ENCODE peak calls at places on chromosomes 7 and 10, in six cellular contexts. X is K562, H is HCT116, B is HepG2, V is H1, Z is GM12878. M is an unnamed sample. For H3K4me1, the result is how much of the 10 kb centered on the place peaks cover.

GRCh38 chr7:101754432-101755159 is 62.8 kb upstream of the CUX1 start:
- DNase-seq in X (no peak), H (no peak), B (no peak), V (no peak), Z (no peak), M (no peak)

GRCh38 chr10:103861501-103861900 is 6.1 kb upstream of the SH3PXD2A start:
- DNase-seq in X (no peak), H (no peak), B (no peak), V (no peak), Z (no peak), M (no peak)

GRCh38 chr7:132618956-132619305 is 42.7 kb upstream of the PLXNA4 start:
- DNase-seq in X (no peak), H (no peak), B (no peak), V (no peak), Z (no peak), M (no peak)

GRCh38 chr7:142785841-142786250 is 15.1 kb downstream of the PRSS2 start:
- DNase-seq in X (peak), H (no peak), B (no peak), V (no peak), Z (no peak), M (no peak)

GRCh38 chr7:26348987-26349809 is 57.5 kb downstream of the SNX10 start:
- DNase-seq in X (no peak), H (no peak), B (no peak), V (no peak), Z (no peak), M (no peak)

GRCh38 chr10:6173203-6173602 is 29.5 kb upstream of the PFKFB3 start:
- DNase-seq in X (no peak), H (no peak), B (peak), V (peak), Z (no peak), M (no peak)

GRCh38 chr10:125370578-125370977 is 210.2 kb upstream of the CTBP2 start:
- DNase-seq in X (peak), H (peak), B (no peak), V (peak), Z (no peak), M (peak)

GRCh38 chr7:105723582-105723981 is 142.3 kb upstream of the EFCAB10 start:
- DNase-seq in X (no peak), H (no peak), B (no peak), V (no peak), Z (no peak), M (no peak)

GRCh38 chr10:76433161-76434005 is 1002.0 kb downstream of the LRMDA start:
- DNase-seq in X (no peak), H (no peak), B (peak), V (no peak), Z (no peak), M (no peak)

GRCh38 chr10:114308470-114309110 is 69.5 kb downstream of the VWA2 start:
- DNase-seq in X (no peak), H (no peak), B (no peak), V (no peak), Z (no peak), M (no peak)

GRCh38 chr7:15692621-15693020 is 6.1 kb upstream of the MEOX2 start:
- DNase-seq in X (no peak), H (no peak), B (no peak), V (no peak), Z (no peak), M (no peak)

GRCh38 chr7:66748791-66749190 is 8.3 kb downstream of the RABGEF1 start:
- DNase-seq in X (no peak), H (no peak), B (no peak), V (no peak), Z (no peak), M (no peak)

GRCh38 chr10:132942101-132942739 is at the start of gene CFAP46:
- DNase-seq in X (no peak), H (peak), B (no peak), V (peak), Z (no peak), M (no peak)

DNA sequence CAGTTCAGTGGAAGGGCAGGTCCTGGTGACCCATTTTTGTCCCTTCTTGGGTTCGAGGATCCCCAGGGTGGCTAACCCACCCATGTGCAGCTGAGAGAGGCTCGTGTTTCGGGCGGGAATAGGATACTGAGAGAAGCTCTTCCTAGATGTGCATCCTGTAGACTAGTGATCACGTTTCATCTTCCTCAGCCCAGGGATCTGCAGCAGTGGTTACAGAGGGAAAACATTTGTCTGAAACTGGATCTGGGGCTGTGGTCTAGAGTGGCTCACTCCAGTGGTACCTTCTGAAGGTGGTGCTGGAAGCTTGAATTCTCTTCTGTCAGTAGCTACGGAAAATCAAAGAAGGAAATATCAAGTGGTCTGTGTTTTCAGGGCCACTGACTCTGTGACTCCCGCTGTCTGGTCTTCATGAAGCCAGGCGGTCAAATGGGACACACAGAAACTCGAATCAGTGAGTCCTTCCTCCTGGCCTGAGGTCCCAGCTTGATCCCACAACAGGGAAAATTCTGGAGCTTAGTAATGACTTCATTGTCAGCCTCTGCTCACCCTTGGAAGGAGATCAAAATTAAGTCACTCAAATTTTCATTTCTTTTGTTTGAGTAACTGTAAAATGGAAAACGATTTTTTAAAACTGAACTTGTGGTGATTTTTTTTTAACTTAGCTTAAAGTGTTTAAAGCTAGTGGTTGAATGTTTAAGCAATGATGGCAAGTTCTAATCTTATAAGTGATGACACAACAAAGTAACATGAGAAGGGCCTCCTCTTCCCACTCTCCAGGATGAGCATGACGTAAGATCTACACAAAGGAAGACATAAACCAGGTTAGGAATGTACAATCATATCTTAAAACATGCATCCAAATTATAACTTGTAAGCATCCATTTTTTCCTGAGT is 469.3 kb upstream of the KLF6 start:
- DNase-seq in X (no peak), H (no peak), B (no peak), V (no peak), Z (no peak), M (no peak)
- H3K4me1 ChIP-seq in X (under half), H (under half), B (under half), V (under half), Z (under half), M (under half)

DNA sequence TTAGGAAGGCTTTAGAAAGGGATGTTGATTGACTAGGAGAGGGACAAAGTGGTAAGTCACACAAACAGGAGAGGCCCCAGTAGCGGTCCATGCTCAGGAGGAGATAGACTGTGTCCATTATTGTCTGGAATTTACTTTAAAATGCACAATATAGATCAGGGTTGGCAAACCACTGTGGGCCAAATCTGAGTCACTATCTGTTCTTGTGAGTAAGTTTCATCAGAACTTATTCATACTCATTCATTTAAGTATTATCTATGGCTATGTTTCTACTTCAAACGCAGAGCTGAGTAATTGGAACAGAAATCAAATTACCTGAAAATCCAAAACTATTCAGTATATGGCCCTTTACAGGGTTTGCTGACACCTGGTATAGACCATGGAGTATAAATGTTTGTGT is 166.5 kb downstream of the COL28A1 start:
- DNase-seq in X (no peak), H (no peak), B (no peak), V (no peak), Z (no peak), M (no peak)
- TF ChIP-seq ZNF274 in X (no peak), H (no peak), B (no peak), V (no peak), Z (no peak), M (no peak)

GRCh38 chr10:120578890-120579289 is 121.9 kb downstream of the PLPP4 start:
- DNase-seq in X (no peak), H (no peak), B (no peak), V (no peak), Z (no peak), M (no peak)

GRCh38 chr10:120582753-120583152 is 125.7 kb downstream of the PLPP4 start:
- DNase-seq in X (no peak), H (no peak), B (no peak), V (no peak), Z (no peak), M (no peak)

GRCh38 chr10:120580651-120581259 is 123.7 kb downstream of the PLPP4 start:
- DNase-seq in X (no peak), H (no peak), B (no peak), V (no peak), Z (no peak), M (no peak)

GRCh38 chr10:120583424-120584108 is 126.5 kb downstream of the PLPP4 start:
- DNase-seq in X (no peak), H (no peak), B (no peak), V (no peak), Z (no peak), M (no peak)

GRCh38 chr10:120581496-120581895 is 124.5 kb downstream of the PLPP4 start:
- DNase-seq in X (peak), H (peak), B (no peak), V (no peak), Z (no peak), M (no peak)
- TF ChIP-seq YY1 in X (no peak), H (no peak), B (no peak), V (no peak), Z (no peak), M (no peak)

GRCh38 chr7:41696323-41696916 is 6.5 kb downstream of the INHBA start:
- DNase-seq in X (peak), H (peak), B (peak), V (peak), Z (no peak), M (peak)
- H3K4me1 ChIP-seq in X (under half), H (under half), B (under half), V (under half), Z (under half), M (under half)

DNA sequence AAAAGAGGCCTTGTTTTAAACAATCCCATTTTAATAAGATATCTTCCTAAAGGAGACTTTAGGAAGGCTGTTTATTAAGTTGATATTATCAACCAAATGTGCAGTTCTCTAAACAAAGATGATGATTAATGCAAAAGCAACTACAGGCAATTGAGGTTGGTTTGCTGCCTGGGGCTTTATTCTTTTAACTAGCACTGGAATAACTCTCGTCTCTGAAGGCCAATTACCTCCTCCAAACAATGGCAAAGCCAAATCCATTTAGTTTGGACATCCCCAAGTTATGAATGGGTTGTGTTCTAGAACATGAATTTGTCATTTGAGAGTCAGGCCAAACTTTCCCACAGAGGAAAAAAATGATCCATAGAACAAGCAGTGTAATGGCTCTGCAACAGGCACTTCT is 114.1 kb downstream of the SLC16A9 start:
- DNase-seq in X (no peak), H (no peak), B (no peak), V (no peak), Z (no peak), M (no peak)
- TF ChIP-seq ZNF274 in X (no peak), H (no peak), B (no peak), V (no peak), Z (no peak), M (no peak)

DNA sequence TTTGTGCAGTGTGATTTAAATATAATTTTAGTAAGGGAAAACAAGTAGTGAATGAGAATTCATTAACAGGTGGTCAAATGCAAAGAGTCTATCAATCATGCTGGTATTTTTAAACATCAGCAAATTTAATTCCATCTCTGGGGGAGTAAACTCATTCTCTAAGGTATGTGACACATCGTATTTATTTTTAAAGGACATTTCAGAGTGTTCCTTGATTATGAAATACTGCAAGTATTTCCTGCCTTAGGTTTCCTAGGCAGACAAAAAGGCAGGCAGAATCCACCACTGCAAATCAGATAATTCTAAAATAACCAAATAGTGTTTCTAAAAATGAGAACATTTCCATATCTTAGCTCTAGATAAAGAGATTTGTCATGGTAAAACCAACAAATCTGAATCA is 193.8 kb downstream of the LRRTM3 start:
- DNase-seq in X (no peak), H (no peak), B (no peak), V (no peak), Z (no peak), M (no peak)
- TF ChIP-seq YY1 in X (no peak), H (no peak), B (no peak), V (no peak), Z (no peak), M (no peak)

GRCh38 chr10:110822708-110823291 is 48.9 kb upstream of the PDCD4 start:
- DNase-seq in X (no peak), H (no peak), B (no peak), V (peak), Z (no peak), M (peak)
- H3K4me1 ChIP-seq in X (under half), H (under half), B (half or more), V (under half), Z (under half), M (under half)

GRCh38 chr10:9239298-9239697 is 1184.8 kb downstream of the GATA3 start:
- DNase-seq in X (no peak), H (no peak), B (no peak), V (no peak), Z (no peak), M (no peak)
- TF ChIP-seq ZNF274 in X (no peak), H (no peak), B (no peak), V (no peak), Z (no peak), M (no peak)

GRCh38 chr10:35959103-35959740 is 317.1 kb upstream of the FZD8 start:
- DNase-seq in X (no peak), H (no peak), B (no peak), V (no peak), Z (no peak), M (no peak)

GRCh38 chr10:35963685-35964084 is 321.6 kb upstream of the FZD8 start:
- DNase-seq in X (no peak), H (no peak), B (no peak), V (no peak), Z (no peak), M (no peak)

GRCh38 chr10:35961501-35961900 is 319.4 kb upstream of the FZD8 start:
- DNase-seq in X (no peak), H (no peak), B (no peak), V (no peak), Z (no peak), M (no peak)
- TF ChIP-seq YY1 in X (no peak), H (no peak), B (no peak), V (no peak), Z (no peak), M (no peak)

DNA sequence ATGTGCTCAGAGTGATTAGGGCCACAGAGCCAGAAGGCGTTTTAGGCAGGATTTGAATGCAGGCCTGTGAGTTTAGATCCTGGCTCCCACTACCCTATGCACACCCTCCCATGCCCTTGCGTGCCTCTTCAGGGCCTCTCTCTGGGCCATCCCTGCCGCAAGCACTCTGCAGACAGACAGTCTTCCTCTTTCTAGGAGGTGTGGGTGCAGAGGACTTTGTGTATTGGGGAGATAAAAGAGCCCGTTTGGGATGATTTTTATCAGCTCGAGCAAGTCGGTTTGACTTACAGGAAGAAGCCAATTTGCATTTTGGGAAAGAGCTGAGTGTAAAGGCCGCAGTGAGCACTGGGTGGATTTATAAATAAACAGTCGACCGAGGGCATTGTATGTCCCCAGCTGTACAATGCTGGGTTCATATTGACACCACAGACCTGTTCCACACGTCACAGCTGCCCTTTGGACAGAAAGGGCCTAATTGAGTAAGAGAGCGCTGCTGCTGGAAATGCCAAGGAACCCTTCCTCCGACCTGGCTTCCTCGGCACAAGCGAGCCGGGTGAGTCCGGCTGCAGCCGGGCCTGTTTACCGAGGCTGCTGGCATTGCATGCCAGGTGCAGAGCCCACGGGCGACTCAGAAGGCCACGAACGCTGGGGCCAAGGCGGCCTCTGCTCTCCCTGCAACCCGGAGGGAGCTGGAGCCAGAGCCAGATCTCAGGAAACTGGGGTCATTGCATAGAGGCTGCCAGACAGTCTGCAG is 25.1 kb downstream of the ZMIZ1 start:
- DNase-seq in X (peak), H (no peak), B (peak), V (no peak), Z (peak), M (no peak)
- H3K4me1 ChIP-seq in X (half or more), H (under half), B (half or more), V (under half), Z (under half), M (under half)